ENCODE peak calls at places on chromosomes 12 and 14, in nine cellular contexts. One of them, this sample, is unnamed.

GRCh38 chr12:47767197-47767724 is 5.8 kb upstream of the SLC48A1 start:
- DNase-seq in uterus: no peak
- DNase-seq in cardiac muscle cell: peak
- DNase-seq in GM20000: peak
- DNase-seq in bronchial epithelial cell: peak
- DNase-seq in WTC11: peak
- DNase-seq in HFFc6: no peak
- DNase-seq in MCF 10A: peak
- DNase-seq in right atrium auricular region: no peak
- DNase-seq in this sample: peak

GRCh38 chr12:5898874-5899273 is 46.2 kb downstream of the ANO2 start:
- DNase-seq in uterus: no peak
- DNase-seq in cardiac muscle cell: no peak
- DNase-seq in GM20000: no peak
- DNase-seq in bronchial epithelial cell: no peak
- DNase-seq in WTC11: peak
- DNase-seq in HFFc6: no peak
- DNase-seq in MCF 10A: peak
- DNase-seq in right atrium auricular region: peak
- DNase-seq in this sample: no peak

GRCh38 chr14:71720978-71721624 is 211.1 kb upstream of the RGS6 start:
- DNase-seq in uterus: no peak
- DNase-seq in cardiac muscle cell: peak
- DNase-seq in GM20000: peak
- DNase-seq in bronchial epithelial cell: peak
- DNase-seq in WTC11: peak
- DNase-seq in HFFc6: peak
- DNase-seq in MCF 10A: peak
- DNase-seq in right atrium auricular region: no peak
- DNase-seq in this sample: peak

GRCh38 chr12:69630191-69630590 is 19.5 kb upstream of the LRRC10 start:
- DNase-seq in uterus: no peak
- DNase-seq in cardiac muscle cell: no peak
- DNase-seq in GM20000: no peak
- DNase-seq in bronchial epithelial cell: no peak
- DNase-seq in WTC11: peak
- DNase-seq in HFFc6: no peak
- DNase-seq in MCF 10A: peak
- DNase-seq in right atrium auricular region: no peak
- DNase-seq in this sample: no peak

GRCh38 chr12:124073636-124074035 is 100.6 kb downstream of the ZNF664 start:
- DNase-seq in uterus: no peak
- DNase-seq in cardiac muscle cell: no peak
- DNase-seq in GM20000: no peak
- DNase-seq in bronchial epithelial cell: no peak
- DNase-seq in WTC11: no peak
- DNase-seq in HFFc6: peak
- DNase-seq in MCF 10A: no peak
- DNase-seq in right atrium auricular region: no peak
- DNase-seq in this sample: no peak

GRCh38 chr12:55899035-55899434 is 28.7 kb downstream of the PYM1 start:
- DNase-seq in uterus: no peak
- DNase-seq in cardiac muscle cell: no peak
- DNase-seq in GM20000: no peak
- DNase-seq in bronchial epithelial cell: no peak
- DNase-seq in WTC11: no peak
- DNase-seq in HFFc6: peak
- DNase-seq in MCF 10A: no peak
- DNase-seq in right atrium auricular region: no peak
- DNase-seq in this sample: no peak

GRCh38 chr12:85948340-85948739 is 74.2 kb downstream of the NTS start:
- DNase-seq in uterus: no peak
- DNase-seq in cardiac muscle cell: no peak
- DNase-seq in GM20000: no peak
- DNase-seq in bronchial epithelial cell: no peak
- DNase-seq in WTC11: no peak
- DNase-seq in HFFc6: no peak
- DNase-seq in MCF 10A: no peak
- DNase-seq in right atrium auricular region: no peak
- DNase-seq in this sample: no peak

GRCh38 chr14:85617799-85618198 is 87.9 kb downstream of the FLRT2 start:
- DNase-seq in uterus: no peak
- DNase-seq in cardiac muscle cell: no peak
- DNase-seq in GM20000: no peak
- DNase-seq in bronchial epithelial cell: no peak
- DNase-seq in WTC11: no peak
- DNase-seq in HFFc6: peak
- DNase-seq in MCF 10A: no peak
- DNase-seq in right atrium auricular region: no peak
- DNase-seq in this sample: no peak

GRCh38 chr14:91153360-91153759 is 39.5 kb downstream of the DGLUCY start:
- DNase-seq in uterus: no peak
- DNase-seq in cardiac muscle cell: no peak
- DNase-seq in GM20000: no peak
- DNase-seq in bronchial epithelial cell: no peak
- DNase-seq in WTC11: no peak
- DNase-seq in HFFc6: no peak
- DNase-seq in MCF 10A: no peak
- DNase-seq in right atrium auricular region: no peak
- DNase-seq in this sample: no peak

GRCh38 chr14:75259510-75259855 is 19.1 kb upstream of the FOS start:
- DNase-seq in uterus: no peak
- DNase-seq in cardiac muscle cell: no peak
- DNase-seq in GM20000: no peak
- DNase-seq in bronchial epithelial cell: peak
- DNase-seq in WTC11: no peak
- DNase-seq in HFFc6: peak
- DNase-seq in MCF 10A: no peak
- DNase-seq in right atrium auricular region: no peak
- DNase-seq in this sample: no peak

GRCh38 chr14:42930058-42930457 is 1323.4 kb downstream of the LRFN5 start:
- DNase-seq in uterus: no peak
- DNase-seq in cardiac muscle cell: peak
- DNase-seq in GM20000: no peak
- DNase-seq in bronchial epithelial cell: no peak
- DNase-seq in WTC11: no peak
- DNase-seq in HFFc6: no peak
- DNase-seq in MCF 10A: no peak
- DNase-seq in right atrium auricular region: no peak
- DNase-seq in this sample: no peak

GRCh38 chr12:503111-503761 is 43.5 kb downstream of the B4GALNT3 start:
- DNase-seq in uterus: no peak
- DNase-seq in cardiac muscle cell: peak
- DNase-seq in GM20000: no peak
- DNase-seq in bronchial epithelial cell: peak
- DNase-seq in WTC11: no peak
- DNase-seq in HFFc6: no peak
- DNase-seq in MCF 10A: peak
- DNase-seq in right atrium auricular region: no peak
- DNase-seq in this sample: peak

GRCh38 chr12:132279184-132279889 is 50.1 kb downstream of the GALNT9 start:
- DNase-seq in uterus: no peak
- DNase-seq in cardiac muscle cell: no peak
- DNase-seq in GM20000: no peak
- DNase-seq in bronchial epithelial cell: no peak
- DNase-seq in WTC11: no peak
- DNase-seq in HFFc6: no peak
- DNase-seq in MCF 10A: no peak
- DNase-seq in right atrium auricular region: no peak
- DNase-seq in this sample: no peak

GRCh38 chr12:67720383-67720856 is 71.9 kb downstream of the DYRK2 start:
- DNase-seq in uterus: no peak
- DNase-seq in cardiac muscle cell: no peak
- DNase-seq in GM20000: no peak
- DNase-seq in bronchial epithelial cell: no peak
- DNase-seq in WTC11: no peak
- DNase-seq in HFFc6: peak
- DNase-seq in MCF 10A: peak
- DNase-seq in right atrium auricular region: peak
- DNase-seq in this sample: no peak

GRCh38 chr12:39959016-39959415 is 146.9 kb downstream of the SLC2A13 start:
- DNase-seq in uterus: no peak
- DNase-seq in cardiac muscle cell: no peak
- DNase-seq in GM20000: no peak
- DNase-seq in bronchial epithelial cell: no peak
- DNase-seq in WTC11: no peak
- DNase-seq in HFFc6: no peak
- DNase-seq in MCF 10A: no peak
- DNase-seq in right atrium auricular region: no peak
- DNase-seq in this sample: no peak

GRCh38 chr14:45810152-45810872 is 557.3 kb upstream of the MIS18BP1 start:
- DNase-seq in uterus: no peak
- DNase-seq in cardiac muscle cell: peak
- DNase-seq in GM20000: peak
- DNase-seq in bronchial epithelial cell: peak
- DNase-seq in WTC11: no peak
- DNase-seq in HFFc6: no peak
- DNase-seq in MCF 10A: peak
- DNase-seq in right atrium auricular region: no peak
- DNase-seq in this sample: no peak

GRCh38 chr12:71972441-71973074 is 33.9 kb downstream of the TPH2 start:
- DNase-seq in uterus: no peak
- DNase-seq in cardiac muscle cell: no peak
- DNase-seq in GM20000: no peak
- DNase-seq in bronchial epithelial cell: no peak
- DNase-seq in WTC11: no peak
- DNase-seq in HFFc6: no peak
- DNase-seq in MCF 10A: peak
- DNase-seq in right atrium auricular region: no peak
- DNase-seq in this sample: peak
- TF ChIP-seq CTCF in uterus: no peak
- TF ChIP-seq CTCF in cardiac muscle cell: no peak
- TF ChIP-seq CTCF in GM20000: no peak
- TF ChIP-seq CTCF in bronchial epithelial cell: no peak
- TF ChIP-seq CTCF in WTC11: no peak
- TF ChIP-seq CTCF in HFFc6: no peak
- TF ChIP-seq CTCF in MCF 10A: no peak
- TF ChIP-seq CTCF in right atrium auricular region: no peak
- TF ChIP-seq CTCF in this sample: no peak

GRCh38 chr14:79584679-79585078 is 626.6 kb downstream of the DIO2 start:
- DNase-seq in uterus: no peak
- DNase-seq in cardiac muscle cell: peak
- DNase-seq in GM20000: no peak
- DNase-seq in bronchial epithelial cell: peak
- DNase-seq in WTC11: no peak
- DNase-seq in HFFc6: peak
- DNase-seq in MCF 10A: peak
- DNase-seq in right atrium auricular region: no peak
- DNase-seq in this sample: peak
- TF ChIP-seq CTCF in uterus: no peak
- TF ChIP-seq CTCF in cardiac muscle cell: peak
- TF ChIP-seq CTCF in GM20000: no peak
- TF ChIP-seq CTCF in bronchial epithelial cell: peak
- TF ChIP-seq CTCF in WTC11: no peak
- TF ChIP-seq CTCF in HFFc6: peak
- TF ChIP-seq CTCF in MCF 10A: no peak
- TF ChIP-seq CTCF in right atrium auricular region: no peak
- TF ChIP-seq CTCF in this sample: no peak

DNA sequence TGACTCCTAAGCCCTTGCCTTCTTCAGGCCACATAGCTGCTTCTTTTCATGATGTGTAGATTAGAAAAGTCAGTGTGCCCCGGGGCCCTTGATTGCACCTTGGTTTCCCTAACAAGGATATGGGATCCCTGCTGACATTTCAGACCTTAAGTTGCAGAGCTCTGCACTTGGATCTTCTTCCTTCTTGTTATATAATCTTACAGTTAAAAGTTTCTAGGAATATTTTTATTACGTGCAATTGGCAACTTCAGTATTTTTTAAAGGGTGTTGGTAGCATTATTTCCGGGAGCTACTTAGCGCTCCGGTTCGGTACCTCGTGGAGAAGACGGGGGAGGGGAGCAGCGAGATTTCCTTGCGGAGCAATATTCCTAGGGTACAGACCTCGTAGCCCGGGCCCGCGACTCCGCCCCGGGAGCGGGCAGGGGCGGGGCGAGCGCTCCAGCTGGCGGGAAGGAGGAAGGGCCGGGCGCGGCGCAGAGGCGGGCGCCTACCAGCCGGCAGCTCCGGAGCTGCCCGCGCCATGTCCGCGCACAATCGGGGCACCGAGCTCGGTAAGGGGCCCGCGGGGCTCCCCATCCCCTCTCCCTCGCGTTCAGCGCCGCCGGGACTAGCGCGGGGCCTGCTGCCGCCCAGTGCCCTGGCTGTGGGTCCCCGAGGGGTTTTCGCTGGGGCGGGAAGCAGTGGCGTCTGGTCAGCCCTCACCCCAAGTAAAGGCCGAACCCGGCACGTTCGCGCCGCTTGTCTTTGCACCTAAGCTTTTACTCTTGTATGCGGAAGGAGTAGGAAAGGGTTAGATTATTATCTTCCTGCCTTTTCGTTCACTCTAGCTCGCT is at the start of gene DERA:
- DNase-seq in uterus: peak
- DNase-seq in cardiac muscle cell: peak
- DNase-seq in GM20000: peak
- DNase-seq in bronchial epithelial cell: peak
- DNase-seq in WTC11: peak
- DNase-seq in HFFc6: peak
- DNase-seq in MCF 10A: peak
- DNase-seq in right atrium auricular region: peak
- DNase-seq in this sample: peak
- TF ChIP-seq CTCF in uterus: peak
- TF ChIP-seq CTCF in cardiac muscle cell: no peak
- TF ChIP-seq CTCF in GM20000: no peak
- TF ChIP-seq CTCF in bronchial epithelial cell: peak
- TF ChIP-seq CTCF in WTC11: no peak
- TF ChIP-seq CTCF in HFFc6: peak
- TF ChIP-seq CTCF in MCF 10A: no peak
- TF ChIP-seq CTCF in right atrium auricular region: peak
- TF ChIP-seq CTCF in this sample: no peak

GRCh38 chr12:2796187-2796663 is 1.5 kb downstream of the FKBP4 start:
- DNase-seq in uterus: no peak
- DNase-seq in cardiac muscle cell: no peak
- DNase-seq in GM20000: peak
- DNase-seq in bronchial epithelial cell: no peak
- DNase-seq in WTC11: no peak
- DNase-seq in HFFc6: no peak
- DNase-seq in MCF 10A: peak
- DNase-seq in right atrium auricular region: no peak
- DNase-seq in this sample: no peak
- TF ChIP-seq CTCF in uterus: no peak
- TF ChIP-seq CTCF in cardiac muscle cell: no peak
- TF ChIP-seq CTCF in GM20000: no peak
- TF ChIP-seq CTCF in bronchial epithelial cell: no peak
- TF ChIP-seq CTCF in WTC11: no peak
- TF ChIP-seq CTCF in HFFc6: peak
- TF ChIP-seq CTCF in MCF 10A: peak
- TF ChIP-seq CTCF in right atrium auricular region: no peak
- TF ChIP-seq CTCF in this sample: no peak

DNA sequence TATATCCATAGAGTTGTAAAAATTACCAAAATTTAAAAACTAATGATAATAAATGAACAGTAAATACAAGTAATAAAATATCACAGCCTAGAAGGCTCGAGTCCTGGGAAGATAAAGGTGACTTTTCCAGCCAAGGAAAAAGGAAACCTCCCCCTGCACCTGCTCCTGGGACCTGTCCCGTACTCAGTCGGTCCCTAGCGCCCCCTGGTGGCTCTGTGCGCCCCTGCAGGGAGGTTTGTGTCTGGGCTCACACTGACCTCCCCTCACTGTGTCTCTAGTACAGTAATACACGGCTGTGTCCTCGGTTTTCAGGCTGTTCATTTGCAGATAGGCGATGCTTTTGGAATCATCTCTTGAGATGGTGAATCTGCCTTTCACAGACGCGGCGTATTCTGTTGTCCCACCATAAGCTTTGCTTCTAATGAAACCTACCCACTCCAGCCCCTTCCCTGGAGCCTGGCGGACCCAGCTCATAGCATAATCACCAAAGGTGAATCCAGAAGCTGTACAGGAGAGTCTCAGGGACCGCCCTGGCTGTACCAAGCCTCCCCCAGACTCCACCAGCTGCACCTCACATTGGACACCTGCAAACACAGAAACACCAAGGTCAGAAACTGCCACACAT is 1030.4 kb downstream of the TMEM121 start:
- DNase-seq in uterus: no peak
- DNase-seq in cardiac muscle cell: no peak
- DNase-seq in GM20000: peak
- DNase-seq in bronchial epithelial cell: no peak
- DNase-seq in WTC11: peak
- DNase-seq in HFFc6: no peak
- DNase-seq in MCF 10A: peak
- DNase-seq in right atrium auricular region: no peak
- DNase-seq in this sample: peak
- TF ChIP-seq CTCF in uterus: no peak
- TF ChIP-seq CTCF in cardiac muscle cell: no peak
- TF ChIP-seq CTCF in GM20000: peak
- TF ChIP-seq CTCF in bronchial epithelial cell: peak
- TF ChIP-seq CTCF in WTC11: no peak
- TF ChIP-seq CTCF in HFFc6: peak
- TF ChIP-seq CTCF in MCF 10A: peak
- TF ChIP-seq CTCF in right atrium auricular region: peak
- TF ChIP-seq CTCF in this sample: peak

This sample was measured in Calu3.